ENCODE peak calls at places on chromosome 3, in five cellular contexts. D is RWPE1, P is cardiac muscle cell, I is A549, O is body of pancreas. A is an unnamed sample.

GRCh38 chr3:54891540-54891897 is 36.3 kb downstream of the LRTM1 start:
- DNase-seq in P (peak), D (peak), O (peak), I (peak), A (peak)

GRCh38 chr3:129383292-129383860 is 45.1 kb downstream of the EFCAB12 start:
- DNase-seq in D (peak), P (peak), O (peak), I (peak), A (peak)

GRCh38 chr3:112860898-112861297 is 14.2 kb upstream of the CD200R1L start:
- DNase-seq in I (no peak), P (no peak), D (no peak), O (no peak), A (no peak)

GRCh38 chr3:168094580-168094876 is 1.2 kb downstream of the GOLIM4 start:
- DNase-seq in D (no peak), I (no peak), P (peak), O (no peak), A (no peak)

GRCh38 chr3:58691997-58692396 is 25.4 kb upstream of the FAM3D start:
- DNase-seq in I (peak), P (peak), D (no peak), O (no peak), A (no peak)

GRCh38 chr3:134388748-134389485 is 14.7 kb upstream of the AMOTL2 start:
- DNase-seq in D (no peak), I (no peak), O (no peak), P (no peak), A (no peak)

GRCh38 chr3:39114456-39114855 is 7.0 kb downstream of the TTC21A start:
- DNase-seq in P (no peak), I (no peak), D (no peak), O (no peak), A (no peak)

GRCh38 chr3:33144433-33144832 is 30.6 kb downstream of the CRTAP start:
- DNase-seq in O (peak), I (peak), P (no peak), D (no peak), A (peak)

GRCh38 chr3:42129014-42129953 is 38.1 kb downstream of the TRAK1 start:
- DNase-seq in P (no peak), I (peak), D (peak), O (peak), A (peak)

GRCh38 chr3:113626513-113627371 is 69.7 kb downstream of the USF3 start:
- DNase-seq in D (peak), O (peak), I (peak), P (peak), A (peak)

GRCh38 chr3:120449701-120450216 is 1.0 kb downstream of the FSTL1 start:
- DNase-seq in P (peak), O (no peak), I (no peak), D (peak), A (no peak)

GRCh38 chr3:16171009-16171408 is 3.5 kb upstream of the GALNT15 start:
- DNase-seq in P (no peak), I (no peak), O (no peak), D (no peak), A (no peak)

GRCh38 chr3:37904614-37905047 is 43.0 kb downstream of the CTDSPL start:
- DNase-seq in D (no peak), P (no peak), O (no peak), I (no peak), A (no peak)

GRCh38 chr3:9076985-9077384 is 113.7 kb upstream of the RAD18 start:
- DNase-seq in O (no peak), P (no peak), I (no peak), D (no peak), A (no peak)

GRCh38 chr3:11553436-11554235 is 90.1 kb downstream of the VGLL4 start:
- DNase-seq in I (no peak), D (no peak), P (no peak), O (peak), A (no peak)
- H3K27ac ChIP-seq in I (no peak), D (peak), P (peak), O (peak), A (no peak)

DNA sequence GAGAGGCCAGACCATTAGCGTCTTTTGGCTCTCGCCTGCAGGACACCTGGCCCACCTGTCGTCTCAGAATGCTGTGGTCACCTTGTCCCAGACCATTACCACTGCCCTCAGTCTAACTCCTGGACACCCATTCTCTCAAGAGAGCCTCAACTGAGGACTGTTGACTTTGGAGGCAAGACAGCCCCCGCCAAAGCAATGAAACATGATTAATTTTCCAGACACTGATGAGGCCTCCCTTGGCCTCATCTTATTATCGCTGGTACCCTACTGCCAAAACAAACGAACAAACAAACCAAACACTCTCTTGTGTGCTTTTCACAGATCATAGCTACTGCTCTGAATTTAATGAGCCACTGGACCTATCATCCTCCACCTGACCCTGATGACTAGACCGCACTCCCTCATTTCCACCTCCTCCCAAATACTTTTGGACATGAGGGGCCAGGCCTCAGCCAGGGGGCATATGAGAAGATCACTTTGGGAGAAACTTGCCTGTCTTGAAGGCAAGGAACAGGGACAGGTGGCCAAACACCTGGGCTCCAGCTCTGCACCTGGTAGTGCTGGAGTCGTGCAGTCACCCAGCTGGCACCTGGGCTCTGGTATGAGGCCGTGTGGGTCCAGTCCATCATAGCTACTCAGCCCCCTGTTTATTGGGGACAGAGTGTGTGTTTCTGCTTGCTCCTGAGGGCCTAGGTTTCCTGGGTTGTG is 27.6 kb downstream of the ALS2CL start:
- DNase-seq in I (no peak), D (no peak), P (no peak), O (peak), A (no peak)
- H3K27ac ChIP-seq in I (no peak), D (peak), P (no peak), O (no peak), A (no peak)

DNA sequence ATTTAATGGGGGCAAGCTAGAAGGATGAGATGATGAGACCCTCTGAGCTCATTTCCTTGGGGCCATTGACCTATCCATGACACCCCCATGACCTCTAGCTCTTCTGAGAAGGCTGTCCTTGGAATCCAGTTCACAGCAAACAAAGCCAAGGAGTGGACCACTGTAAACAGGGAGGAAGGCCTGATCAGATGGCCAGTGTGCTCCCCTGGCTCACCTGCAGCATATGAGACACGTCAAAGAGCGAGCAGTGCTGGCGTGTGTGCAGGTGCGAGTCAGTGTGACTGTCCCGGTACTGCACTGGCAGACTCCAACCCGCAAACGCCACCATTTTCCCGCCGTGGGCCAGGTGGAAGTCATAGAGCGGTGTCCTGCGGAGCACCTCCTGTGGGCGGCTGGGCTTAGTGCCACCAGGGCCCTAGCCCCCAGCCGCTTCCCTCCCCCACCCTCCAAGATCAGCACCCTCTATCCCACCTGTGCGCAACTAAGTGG is 339 bp downstream of the AMT start:
- DNase-seq in D (no peak), O (no peak), P (no peak), I (no peak), A (no peak)
- H3K27ac ChIP-seq in D (peak), O (peak), P (peak), I (peak), A (peak)

GRCh38 chr3:31882431-31882830 is 98.6 kb downstream of the OSBPL10 start:
- DNase-seq in O (no peak), I (peak), D (no peak), P (no peak), A (no peak)
- H3K27ac ChIP-seq in O (no peak), I (no peak), D (peak), P (no peak), A (no peak)

GRCh38 chr3:156619376-156619775 is 55.0 kb upstream of the TIPARP start:
- DNase-seq in P (no peak), O (no peak), I (no peak), D (no peak), A (no peak)
- H3K27ac ChIP-seq in P (no peak), O (no peak), I (no peak), D (no peak), A (no peak)

A was measured in HepG2.